ENCODE peak calls at places on chromosome 13, in six cellular contexts. A, H, O, C, J and L are unnamed samples.

GRCh38 chr13:28489536-28489935 is 5.4 kb downstream of the FLT1 start:
- DNase-seq in J (no peak), H (no peak), A (no peak), O (no peak), C (no peak), L (peak; percentile 55)

GRCh38 chr13:113367771-113368170 is 3.8 kb upstream of the GRTP1 start:
- DNase-seq in H (no peak), O (no peak), C (no peak), J (no peak), A (no peak), L (no peak)

GRCh38 chr13:76792680-76793334 is 93.4 kb downstream of the KCTD12 start:
- DNase-seq in H (no peak), O (no peak), J (peak; percentile 46), C (peak; percentile 28), A (no peak), L (peak; percentile 49)

GRCh38 chr13:112963641-112964040 is 5.4 kb upstream of the MCF2L start:
- DNase-seq in C (no peak), O (no peak), H (no peak), A (no peak), J (no peak), L (no peak)

GRCh38 chr13:110000534-110001345 is 214.4 kb upstream of the IRS2 start:
- DNase-seq in A (no peak), H (no peak), C (no peak), O (no peak), J (no peak), L (no peak)

GRCh38 chr13:39895254-39895653 is 239.8 kb downstream of the COG6 start:
- DNase-seq in H (no peak), J (no peak), O (no peak), A (no peak), C (no peak), L (peak; percentile 93)

GRCh38 chr13:66965146-66965545 is 265.0 kb downstream of the PCDH9 start:
- DNase-seq in J (no peak), A (no peak), H (no peak), C (no peak), O (no peak), L (peak; percentile 75)

GRCh38 chr13:92671821-92672220 is 554.8 kb upstream of the GPC6 start:
- DNase-seq in J (no peak), O (no peak), A (no peak), H (no peak), C (no peak), L (no peak)

GRCh38 chr13:95920485-95920884 is 132.7 kb downstream of the UGGT2 start:
- DNase-seq in J (no peak), O (no peak), C (no peak), H (no peak), A (no peak), L (no peak)